ENCODE peak calls at places on chromosomes 4 and X, in six cellular contexts. One of them, this sample, is unnamed.

GRCh38 chrX:22325091-22325490 is 52.4 kb downstream of the CBLL2 start:
- DNase-seq in tibial nerve: no peak
- DNase-seq in activated naive CD4-positive, alpha-beta T cell treated with anti-CD3 and anti-CD28 coated beads, Interleukin-2, amount 10 ng/mL, durations not matched to agents 7 days and 5 days: no peak
- DNase-seq in hippocampal formation: no peak
- DNase-seq in astrocyte of the cerebellum: no peak
- DNase-seq in activated CD4-positive, CD25-positive, alpha-beta regulatory T cell treated with anti-CD3 and anti-CD28 coated beads, Interleukin-2, amount 50 U/mL, for 72 hours: no peak
- DNase-seq in this sample: no peak

GRCh38 chrX:133287860-133288259 is 69.7 kb upstream of the TFDP3 start:
- DNase-seq in tibial nerve: no peak
- DNase-seq in activated naive CD4-positive, alpha-beta T cell treated with anti-CD3 and anti-CD28 coated beads, Interleukin-2, amount 10 ng/mL, durations not matched to agents 7 days and 5 days: no peak
- DNase-seq in hippocampal formation: no peak
- DNase-seq in astrocyte of the cerebellum: no peak
- DNase-seq in activated CD4-positive, CD25-positive, alpha-beta regulatory T cell treated with anti-CD3 and anti-CD28 coated beads, Interleukin-2, amount 50 U/mL, for 72 hours: no peak
- DNase-seq in this sample: no peak

GRCh38 chr4:151417164-151417571 is 8.2 kb downstream of the FHIP1A start:
- DNase-seq in tibial nerve: no peak
- DNase-seq in activated naive CD4-positive, alpha-beta T cell treated with anti-CD3 and anti-CD28 coated beads, Interleukin-2, amount 10 ng/mL, durations not matched to agents 7 days and 5 days: no peak
- DNase-seq in hippocampal formation: no peak
- DNase-seq in astrocyte of the cerebellum: no peak
- DNase-seq in activated CD4-positive, CD25-positive, alpha-beta regulatory T cell treated with anti-CD3 and anti-CD28 coated beads, Interleukin-2, amount 50 U/mL, for 72 hours: no peak
- DNase-seq in this sample: no peak

GRCh38 chrX:150694738-150695410 is 1.7 kb downstream of the MTMR1 start:
- DNase-seq in tibial nerve: no peak
- DNase-seq in activated naive CD4-positive, alpha-beta T cell treated with anti-CD3 and anti-CD28 coated beads, Interleukin-2, amount 10 ng/mL, durations not matched to agents 7 days and 5 days: peak; percentile 28
- DNase-seq in hippocampal formation: no peak
- DNase-seq in astrocyte of the cerebellum: no peak
- DNase-seq in activated CD4-positive, CD25-positive, alpha-beta regulatory T cell treated with anti-CD3 and anti-CD28 coated beads, Interleukin-2, amount 50 U/mL, for 72 hours: no peak
- DNase-seq in this sample: no peak

GRCh38 chr4:85681194-85681803 is 206.3 kb downstream of the ARHGAP24 start:
- DNase-seq in tibial nerve: peak; percentile 67
- DNase-seq in activated naive CD4-positive, alpha-beta T cell treated with anti-CD3 and anti-CD28 coated beads, Interleukin-2, amount 10 ng/mL, durations not matched to agents 7 days and 5 days: no peak
- DNase-seq in hippocampal formation: peak; percentile 27
- DNase-seq in astrocyte of the cerebellum: peak; percentile 99
- DNase-seq in activated CD4-positive, CD25-positive, alpha-beta regulatory T cell treated with anti-CD3 and anti-CD28 coated beads, Interleukin-2, amount 50 U/mL, for 72 hours: no peak
- DNase-seq in this sample: no peak

GRCh38 chrX:13005671-13006473 is 31.0 kb downstream of the TMSB4X start:
- DNase-seq in tibial nerve: no peak
- DNase-seq in activated naive CD4-positive, alpha-beta T cell treated with anti-CD3 and anti-CD28 coated beads, Interleukin-2, amount 10 ng/mL, durations not matched to agents 7 days and 5 days: peak; percentile 26
- DNase-seq in hippocampal formation: no peak
- DNase-seq in astrocyte of the cerebellum: no peak
- DNase-seq in activated CD4-positive, CD25-positive, alpha-beta regulatory T cell treated with anti-CD3 and anti-CD28 coated beads, Interleukin-2, amount 50 U/mL, for 72 hours: no peak
- DNase-seq in this sample: no peak

GRCh38 chr4:7006411-7006810 is 36.8 kb upstream of the TADA2B start:
- DNase-seq in tibial nerve: no peak
- DNase-seq in activated naive CD4-positive, alpha-beta T cell treated with anti-CD3 and anti-CD28 coated beads, Interleukin-2, amount 10 ng/mL, durations not matched to agents 7 days and 5 days: no peak
- DNase-seq in hippocampal formation: no peak
- DNase-seq in astrocyte of the cerebellum: no peak
- DNase-seq in activated CD4-positive, CD25-positive, alpha-beta regulatory T cell treated with anti-CD3 and anti-CD28 coated beads, Interleukin-2, amount 50 U/mL, for 72 hours: no peak
- DNase-seq in this sample: no peak

GRCh38 chr4:173318648-173319211 is 15.4 kb downstream of the HMGB2 start:
- DNase-seq in tibial nerve: no peak
- DNase-seq in activated naive CD4-positive, alpha-beta T cell treated with anti-CD3 and anti-CD28 coated beads, Interleukin-2, amount 10 ng/mL, durations not matched to agents 7 days and 5 days: no peak
- DNase-seq in hippocampal formation: no peak
- DNase-seq in astrocyte of the cerebellum: peak; percentile 33
- DNase-seq in activated CD4-positive, CD25-positive, alpha-beta regulatory T cell treated with anti-CD3 and anti-CD28 coated beads, Interleukin-2, amount 50 U/mL, for 72 hours: no peak
- DNase-seq in this sample: no peak

GRCh38 chrX:150680974-150681373 is 12.2 kb upstream of the MTMR1 start:
- DNase-seq in tibial nerve: no peak
- DNase-seq in activated naive CD4-positive, alpha-beta T cell treated with anti-CD3 and anti-CD28 coated beads, Interleukin-2, amount 10 ng/mL, durations not matched to agents 7 days and 5 days: peak; percentile 32
- DNase-seq in hippocampal formation: no peak
- DNase-seq in astrocyte of the cerebellum: peak; percentile 9
- DNase-seq in activated CD4-positive, CD25-positive, alpha-beta regulatory T cell treated with anti-CD3 and anti-CD28 coated beads, Interleukin-2, amount 50 U/mL, for 72 hours: no peak
- DNase-seq in this sample: no peak

GRCh38 chr4:108683479-108683878 is 33.1 kb downstream of the OSTC start:
- DNase-seq in tibial nerve: peak; percentile 13
- DNase-seq in activated naive CD4-positive, alpha-beta T cell treated with anti-CD3 and anti-CD28 coated beads, Interleukin-2, amount 10 ng/mL, durations not matched to agents 7 days and 5 days: no peak
- DNase-seq in hippocampal formation: no peak
- DNase-seq in astrocyte of the cerebellum: peak; percentile 22
- DNase-seq in activated CD4-positive, CD25-positive, alpha-beta regulatory T cell treated with anti-CD3 and anti-CD28 coated beads, Interleukin-2, amount 50 U/mL, for 72 hours: no peak
- DNase-seq in this sample: no peak

GRCh38 chr4:8025668-8026067 is 86.0 kb upstream of the AFAP1 start:
- DNase-seq in tibial nerve: no peak
- DNase-seq in activated naive CD4-positive, alpha-beta T cell treated with anti-CD3 and anti-CD28 coated beads, Interleukin-2, amount 10 ng/mL, durations not matched to agents 7 days and 5 days: no peak
- DNase-seq in hippocampal formation: no peak
- DNase-seq in astrocyte of the cerebellum: no peak
- DNase-seq in activated CD4-positive, CD25-positive, alpha-beta regulatory T cell treated with anti-CD3 and anti-CD28 coated beads, Interleukin-2, amount 50 U/mL, for 72 hours: no peak
- DNase-seq in this sample: no peak

GRCh38 chr4:2794707-2795557 is 2.0 kb downstream of the SH3BP2 start:
- DNase-seq in tibial nerve: peak; percentile 52
- DNase-seq in activated naive CD4-positive, alpha-beta T cell treated with anti-CD3 and anti-CD28 coated beads, Interleukin-2, amount 10 ng/mL, durations not matched to agents 7 days and 5 days: no peak
- DNase-seq in hippocampal formation: peak; percentile 36
- DNase-seq in astrocyte of the cerebellum: no peak
- DNase-seq in activated CD4-positive, CD25-positive, alpha-beta regulatory T cell treated with anti-CD3 and anti-CD28 coated beads, Interleukin-2, amount 50 U/mL, for 72 hours: peak; percentile 26
- DNase-seq in this sample: no peak

GRCh38 chr4:108337923-108338322 is 169.2 kb upstream of the LEF1 start:
- DNase-seq in tibial nerve: no peak
- DNase-seq in activated naive CD4-positive, alpha-beta T cell treated with anti-CD3 and anti-CD28 coated beads, Interleukin-2, amount 10 ng/mL, durations not matched to agents 7 days and 5 days: no peak
- DNase-seq in hippocampal formation: no peak
- DNase-seq in astrocyte of the cerebellum: no peak
- DNase-seq in activated CD4-positive, CD25-positive, alpha-beta regulatory T cell treated with anti-CD3 and anti-CD28 coated beads, Interleukin-2, amount 50 U/mL, for 72 hours: no peak
- DNase-seq in this sample: no peak

GRCh38 chr4:128574706-128575105 is 234.8 kb upstream of the JADE1 start:
- DNase-seq in tibial nerve: peak; percentile 45
- DNase-seq in activated naive CD4-positive, alpha-beta T cell treated with anti-CD3 and anti-CD28 coated beads, Interleukin-2, amount 10 ng/mL, durations not matched to agents 7 days and 5 days: peak; percentile 85
- DNase-seq in hippocampal formation: peak; percentile 65
- DNase-seq in astrocyte of the cerebellum: no peak
- DNase-seq in activated CD4-positive, CD25-positive, alpha-beta regulatory T cell treated with anti-CD3 and anti-CD28 coated beads, Interleukin-2, amount 50 U/mL, for 72 hours: peak; percentile 60
- DNase-seq in this sample: no peak

GRCh38 chr4:33837043-33837442 is 2407.3 kb downstream of the ARAP2 start:
- DNase-seq in tibial nerve: no peak
- DNase-seq in activated naive CD4-positive, alpha-beta T cell treated with anti-CD3 and anti-CD28 coated beads, Interleukin-2, amount 10 ng/mL, durations not matched to agents 7 days and 5 days: no peak
- DNase-seq in hippocampal formation: no peak
- DNase-seq in astrocyte of the cerebellum: peak; percentile 71
- DNase-seq in activated CD4-positive, CD25-positive, alpha-beta regulatory T cell treated with anti-CD3 and anti-CD28 coated beads, Interleukin-2, amount 50 U/mL, for 72 hours: no peak
- DNase-seq in this sample: no peak

GRCh38 chrX:129585691-129586090 is 45.6 kb downstream of the OCRL start:
- DNase-seq in tibial nerve: no peak
- DNase-seq in activated naive CD4-positive, alpha-beta T cell treated with anti-CD3 and anti-CD28 coated beads, Interleukin-2, amount 10 ng/mL, durations not matched to agents 7 days and 5 days: no peak
- DNase-seq in hippocampal formation: no peak
- DNase-seq in astrocyte of the cerebellum: no peak
- DNase-seq in activated CD4-positive, CD25-positive, alpha-beta regulatory T cell treated with anti-CD3 and anti-CD28 coated beads, Interleukin-2, amount 50 U/mL, for 72 hours: no peak
- DNase-seq in this sample: no peak

This sample was measured in esophagus muscularis mucosa.